ENCODE peak calls at places on chromosome 4, in eight cellular contexts. H is GM13977, M is gastrocnemius medialis, Z is omental fat pad, Y is left lung, G is ovary, F is dorsolateral prefrontal cortex, V is astrocyte of the spinal cord. B is an unnamed sample.

GRCh38 chr4:79851625-79852304 is 221.3 kb downstream of the ANTXR2 start:
- DNase-seq in H (no peak), M (no peak), Z (no peak), Y (no peak), G (no peak), F (no peak), V (peak; percentile 19), B (no peak)

GRCh38 chr4:1899149-1900086 is 28.2 kb downstream of the NSD2 start:
- DNase-seq in H (peak; percentile 85), M (peak; percentile 42), Z (peak; percentile 38), Y (peak; percentile 88), G (peak; percentile 50), F (peak; percentile 59), V (peak; percentile 75), B (peak; percentile 55)

GRCh38 chr4:133969202-133969873 is 232.3 kb downstream of the PABPC4L start:
- DNase-seq in H (no peak), M (no peak), Z (no peak), Y (no peak), G (no peak), F (no peak), V (peak; percentile 68), B (no peak)

GRCh38 chr4:148982200-148982599 is 540.0 kb upstream of the NR3C2 start:
- DNase-seq in H (no peak), M (no peak), Z (no peak), Y (no peak), G (no peak), F (no peak), V (no peak), B (no peak)

GRCh38 chr4:66556651-66557278 is 886.5 kb upstream of the EPHA5 start:
- DNase-seq in H (no peak), M (no peak), Z (no peak), Y (no peak), G (no peak), F (no peak), V (no peak), B (no peak)

GRCh38 chr4:86944964-86945781 is 10.4 kb downstream of the AFF1 start:
- DNase-seq in H (no peak), M (no peak), Z (no peak), Y (no peak), G (no peak), F (no peak), V (no peak), B (no peak)

GRCh38 chr4:37767546-37767945 is 58.9 kb upstream of the PGM2 start:
- DNase-seq in H (no peak), M (peak; percentile 18), Z (peak; percentile 38), Y (peak; percentile 81), G (peak; percentile 11), F (peak; percentile 7), V (peak; percentile 40), B (no peak)

GRCh38 chr4:48247142-48247877 is 22.3 kb downstream of the TEC start:
- DNase-seq in H (no peak), M (no peak), Z (no peak), Y (no peak), G (no peak), F (no peak), V (peak; percentile 65), B (no peak)

GRCh38 chr4:185566972-185567749 is 31.9 kb upstream of the PDLIM3 start:
- DNase-seq in H (no peak), M (peak; percentile 72), Z (no peak), Y (no peak), G (peak; percentile 60), F (no peak), V (peak; percentile 89), B (no peak)

GRCh38 chr4:176359590-176359989 is 39.8 kb downstream of the SPCS3 start:
- DNase-seq in H (no peak), M (no peak), Z (no peak), Y (no peak), G (no peak), F (no peak), V (peak; percentile 65), B (peak; percentile 90)

GRCh38 chr4:125316781-125317525 is 2.2 kb downstream of the FAT4 start:
- DNase-seq in H (no peak), M (peak; percentile 2), Z (peak; percentile 23), Y (peak; percentile 74), G (peak; percentile 22), F (peak; percentile 19), V (peak; percentile 46), B (no peak)

GRCh38 chr4:99572527-99573240 is 1.9 kb upstream of the MTTP start:
- DNase-seq in H (no peak), M (no peak), Z (no peak), Y (no peak), G (no peak), F (no peak), V (no peak), B (no peak)

GRCh38 chr4:121156822-121157769 is 7.0 kb downstream of the TNIP3 start:
- DNase-seq in H (no peak), M (peak; percentile 4), Z (no peak), Y (peak; percentile 88), G (no peak), F (no peak), V (no peak), B (no peak)

GRCh38 chr4:2797188-2797544 is 4.3 kb downstream of the SH3BP2 start:
- DNase-seq in H (no peak), M (no peak), Z (no peak), Y (peak; percentile 72), G (peak; percentile 9), F (no peak), V (no peak), B (no peak)

GRCh38 chr4:61294001-61294400 is 93.9 kb downstream of the ADGRL3 start:
- DNase-seq in H (no peak), M (no peak), Z (no peak), Y (no peak), G (no peak), F (no peak), V (no peak), B (no peak)

GRCh38 chr4:57147335-57148060 is 37.3 kb upstream of the IGFBP7 start:
- DNase-seq in H (no peak), M (no peak), Z (no peak), Y (no peak), G (no peak), F (no peak), V (peak; percentile 73), B (no peak)

GRCh38 chr4:89324671-89325070 is 17.1 kb upstream of the GPRIN3 start:
- DNase-seq in H (peak; percentile 26), M (no peak), Z (no peak), Y (no peak), G (no peak), F (no peak), V (peak; percentile 6), B (no peak)

GRCh38 chr4:173235050-173235449 is 66.4 kb downstream of the GALNT7 start:
- DNase-seq in H (no peak), M (no peak), Z (no peak), Y (no peak), G (no peak), F (no peak), V (no peak), B (no peak)

GRCh38 chr4:54440394-54441223 is 211.5 kb downstream of the PDGFRA start:
- DNase-seq in H (peak; percentile 17), M (no peak), Z (no peak), Y (no peak), G (no peak), F (no peak), V (peak; percentile 48), B (no peak)

GRCh38 chr4:150173854-150174398 is 95.7 kb downstream of the DCLK2 start:
- DNase-seq in H (no peak), M (no peak), Z (no peak), Y (no peak), G (no peak), F (no peak), V (peak; percentile 45), B (no peak)

GRCh38 chr4:57102050-57102564 is 8.1 kb downstream of the IGFBP7 start:
- DNase-seq in H (no peak), M (peak; percentile 41), Z (no peak), Y (no peak), G (peak; percentile 73), F (no peak), V (peak; percentile 94), B (no peak)

GRCh38 chr4:10275696-10276095 is 159.1 kb upstream of the WDR1 start:
- DNase-seq in H (no peak), M (no peak), Z (no peak), Y (no peak), G (no peak), F (no peak), V (no peak), B (no peak)

GRCh38 chr4:144183165-144183564 is 42.6 kb upstream of the GYPA start:
- DNase-seq in H (no peak), M (no peak), Z (no peak), Y (no peak), G (no peak), F (no peak), V (no peak), B (no peak)

GRCh38 chr4:183256756-183257385 is 63.2 kb downstream of the CLDN22 start:
- DNase-seq in H (peak; percentile 41), M (peak; percentile 10), Z (no peak), Y (no peak), G (peak; percentile 54), F (peak; percentile 28), V (peak; percentile 40), B (no peak)

GRCh38 chr4:151238477-151238876 is 38.5 kb upstream of the PRSS48 start:
- DNase-seq in H (no peak), M (no peak), Z (no peak), Y (no peak), G (no peak), F (no peak), V (peak; percentile 38), B (no peak)
- TF ChIP-seq CTCF in H (no peak), M (no peak), Z (no peak), Y (no peak), G (no peak), F (peak; percentile 30), V (peak; percentile 10), B (no peak)

GRCh38 chr4:140423106-140423505 is 4.3 kb downstream of the CLGN start:
- DNase-seq in H (no peak), M (no peak), Z (no peak), Y (no peak), G (no peak), F (no peak), V (peak; percentile 19), B (no peak)

GRCh38 chr4:140427104-140427918 is at the start of gene CLGN:
- DNase-seq in H (peak; percentile 77), M (peak; percentile 7), Z (no peak), Y (peak; percentile 92), G (peak; percentile 38), F (peak; percentile 66), V (peak; percentile 61), B (no peak)

GRCh38 chr4:140427919-140428471 is 547 bp upstream of the CLGN start:
- DNase-seq in H (no peak), M (no peak), Z (no peak), Y (no peak), G (no peak), F (no peak), V (no peak), B (no peak)

GRCh38 chr4:140426610-140427103 is 791 bp downstream of the CLGN start:
- DNase-seq in H (peak; percentile 22), M (no peak), Z (no peak), Y (no peak), G (no peak), F (no peak), V (peak; percentile 18), B (no peak)
- TF ChIP-seq CTCF in H (no peak), M (no peak), Z (no peak), Y (no peak), G (no peak), F (no peak), V (peak; percentile 25), B (peak; percentile 15)

GRCh38 chr4:186669159-186669720 is 54.4 kb downstream of the FAT1 start:
- DNase-seq in H (no peak), M (no peak), Z (no peak), Y (peak; percentile 39), G (no peak), F (no peak), V (peak; percentile 78), B (peak; percentile 43)
- TF ChIP-seq CTCF in H (peak; percentile 12), M (peak; percentile 31), Z (no peak), Y (peak; percentile 25), G (peak; percentile 9), F (peak; percentile 63), V (peak; percentile 37), B (peak; percentile 34)

GRCh38 chr4:38832624-38833528 is 23.7 kb downstream of the TLR6 start:
- DNase-seq in H (no peak), M (no peak), Z (no peak), Y (no peak), G (no peak), F (no peak), V (no peak), B (no peak)
- TF ChIP-seq CTCF in H (no peak), M (no peak), Z (no peak), Y (no peak), G (no peak), F (no peak), V (no peak), B (no peak)